ENCODE peak calls at places on chromosomes 5 and 9, in seven cellular contexts. U is effector memory CD4-positive, alpha-beta T cell; T is endothelial cell; J is GM13976; X is GM12865; B is left cardiac atrium; S is left ventricle myocardium inferior. M is an unnamed sample.

GRCh38 chr9:121935744-121936143 is 157.4 kb downstream of the TTLL11 start:
- DNase-seq in U (no peak), T (peak), J (no peak), X (no peak), B (no peak), S (no peak), M (no peak)

GRCh38 chr9:109894921-109895758 is 115.1 kb downstream of the PALM2AKAP2 start:
- DNase-seq in U (no peak), T (no peak), J (no peak), X (peak), B (no peak), S (no peak), M (no peak)

GRCh38 chr5:108747111-108748009 is at the start of gene FER:
- DNase-seq in U (peak), T (peak), J (peak), X (peak), B (no peak), S (no peak), M (no peak)

GRCh38 chr5:109929371-109929770 is 239.6 kb downstream of the MAN2A1 start:
- DNase-seq in U (no peak), T (no peak), J (no peak), X (no peak), B (no peak), S (no peak), M (no peak)

GRCh38 chr9:94081864-94082468 is 2.3 kb upstream of the PTPDC1 start:
- DNase-seq in U (no peak), T (no peak), J (no peak), X (no peak), B (no peak), S (no peak), M (no peak)

GRCh38 chr9:109639666-109640231 is 140.2 kb upstream of the PALM2AKAP2 start:
- DNase-seq in U (no peak), T (no peak), J (no peak), X (no peak), B (no peak), S (no peak), M (no peak)

GRCh38 chr5:142233083-142234032 is 91.5 kb downstream of the SPRY4 start:
- DNase-seq in U (no peak), T (no peak), J (no peak), X (no peak), B (no peak), S (no peak), M (no peak)

GRCh38 chr5:168798065-168799023 is 219.2 kb upstream of the PANK3 start:
- DNase-seq in U (no peak), T (no peak), J (no peak), X (no peak), B (no peak), S (no peak), M (no peak)

GRCh38 chr5:154249786-154250185 is 59.3 kb downstream of the GALNT10 start:
- DNase-seq in U (no peak), T (no peak), J (no peak), X (no peak), B (no peak), S (no peak), M (no peak)

GRCh38 chr9:126489604-126490593 is 123.8 kb upstream of the LMX1B start:
- DNase-seq in U (no peak), T (no peak), J (no peak), X (no peak), B (no peak), S (no peak), M (peak)

GRCh38 chr5:35214051-35214450 is 16.2 kb downstream of the PRLR start:
- DNase-seq in U (no peak), T (no peak), J (no peak), X (no peak), B (no peak), S (no peak), M (no peak)

GRCh38 chr5:35183243-35183955 is 46.9 kb downstream of the PRLR start:
- DNase-seq in U (no peak), T (peak), J (peak), X (peak), B (no peak), S (peak), M (no peak)

GRCh38 chr5:608286-609087 is 3.7 kb upstream of the CEP72 start:
- DNase-seq in U (no peak), T (no peak), J (no peak), X (no peak), B (no peak), S (no peak), M (no peak)

GRCh38 chr5:71922584-71923106 is 184.6 kb upstream of the MAP1B start:
- DNase-seq in U (no peak), T (no peak), J (no peak), X (peak), B (no peak), S (no peak), M (no peak)

GRCh38 chr5:29230526-29231050 is 1962.9 kb upstream of the CDH6 start:
- DNase-seq in U (no peak), T (no peak), J (no peak), X (no peak), B (no peak), S (no peak), M (no peak)

GRCh38 chr5:168315991-168316578 is 24.6 kb downstream of the WWC1 start:
- DNase-seq in U (no peak), T (no peak), J (no peak), X (no peak), B (no peak), S (no peak), M (no peak)